ENCODE peak calls at places on chromosomes 2 and 18, in ten cellular contexts. One of them, this sample, is unnamed.

GRCh38 chr2:238139841-238140439 is 1.5 kb downstream of the KLHL30 start:
- DNase-seq in activated CD4-positive, alpha-beta T cell treated with anti-CD3 and anti-CD28 coated beads for 4 hours: no peak
- DNase-seq in hippocampal formation: no peak
- DNase-seq in activated T-cell treated with anti-CD3 and anti-CD28 coated beads for 1 hour: no peak
- DNase-seq in naive thymus-derived CD8-positive, alpha-beta T cell: no peak
- DNase-seq in HL-60: no peak
- DNase-seq in K562: no peak
- DNase-seq in lung microvascular endothelial cell: no peak
- DNase-seq in activated CD8-positive, alpha-beta memory T cell treated with anti-CD3 and anti-CD28 coated beads for 24 hours: no peak
- DNase-seq in astrocyte: no peak
- DNase-seq in this sample: no peak

GRCh38 chr2:69796199-69796598 is 33.3 kb upstream of the GMCL1 start:
- DNase-seq in activated CD8-positive, alpha-beta memory T cell treated with anti-CD3 and anti-CD28 coated beads for 24 hours: peak
- DNase-seq in activated T-cell treated with anti-CD3 and anti-CD28 coated beads for 1 hour: no peak
- DNase-seq in astrocyte: no peak
- DNase-seq in hippocampal formation: no peak
- DNase-seq in activated CD4-positive, alpha-beta T cell treated with anti-CD3 and anti-CD28 coated beads for 4 hours: no peak
- DNase-seq in K562: no peak
- DNase-seq in naive thymus-derived CD8-positive, alpha-beta T cell: no peak
- DNase-seq in HL-60: no peak
- DNase-seq in lung microvascular endothelial cell: no peak
- DNase-seq in this sample: no peak

GRCh38 chr2:191831410-191831994 is 15.4 kb downstream of the CAVIN2 start:
- DNase-seq in activated CD8-positive, alpha-beta memory T cell treated with anti-CD3 and anti-CD28 coated beads for 24 hours: no peak
- DNase-seq in HL-60: peak
- DNase-seq in astrocyte: no peak
- DNase-seq in hippocampal formation: no peak
- DNase-seq in activated T-cell treated with anti-CD3 and anti-CD28 coated beads for 1 hour: no peak
- DNase-seq in naive thymus-derived CD8-positive, alpha-beta T cell: no peak
- DNase-seq in lung microvascular endothelial cell: peak
- DNase-seq in K562: no peak
- DNase-seq in activated CD4-positive, alpha-beta T cell treated with anti-CD3 and anti-CD28 coated beads for 4 hours: no peak
- DNase-seq in this sample: no peak

GRCh38 chr2:37388074-37388473 is 43.6 kb downstream of the QPCT start:
- DNase-seq in activated T-cell treated with anti-CD3 and anti-CD28 coated beads for 1 hour: no peak
- DNase-seq in K562: no peak
- DNase-seq in naive thymus-derived CD8-positive, alpha-beta T cell: no peak
- DNase-seq in activated CD4-positive, alpha-beta T cell treated with anti-CD3 and anti-CD28 coated beads for 4 hours: no peak
- DNase-seq in astrocyte: peak
- DNase-seq in HL-60: no peak
- DNase-seq in activated CD8-positive, alpha-beta memory T cell treated with anti-CD3 and anti-CD28 coated beads for 24 hours: no peak
- DNase-seq in hippocampal formation: no peak
- DNase-seq in lung microvascular endothelial cell: no peak
- DNase-seq in this sample: peak

GRCh38 chr2:172430671-172431070 is 3.3 kb downstream of the ITGA6 start:
- DNase-seq in lung microvascular endothelial cell: no peak
- DNase-seq in activated CD4-positive, alpha-beta T cell treated with anti-CD3 and anti-CD28 coated beads for 4 hours: no peak
- DNase-seq in activated T-cell treated with anti-CD3 and anti-CD28 coated beads for 1 hour: no peak
- DNase-seq in K562: no peak
- DNase-seq in naive thymus-derived CD8-positive, alpha-beta T cell: no peak
- DNase-seq in HL-60: no peak
- DNase-seq in hippocampal formation: no peak
- DNase-seq in astrocyte: no peak
- DNase-seq in activated CD8-positive, alpha-beta memory T cell treated with anti-CD3 and anti-CD28 coated beads for 24 hours: no peak
- DNase-seq in this sample: no peak

GRCh38 chr2:219567791-219568361 is 3.5 kb downstream of the OBSL1 start:
- DNase-seq in HL-60: no peak
- DNase-seq in naive thymus-derived CD8-positive, alpha-beta T cell: no peak
- DNase-seq in activated CD4-positive, alpha-beta T cell treated with anti-CD3 and anti-CD28 coated beads for 4 hours: no peak
- DNase-seq in activated CD8-positive, alpha-beta memory T cell treated with anti-CD3 and anti-CD28 coated beads for 24 hours: no peak
- DNase-seq in astrocyte: no peak
- DNase-seq in activated T-cell treated with anti-CD3 and anti-CD28 coated beads for 1 hour: no peak
- DNase-seq in lung microvascular endothelial cell: no peak
- DNase-seq in hippocampal formation: no peak
- DNase-seq in K562: no peak
- DNase-seq in this sample: no peak

GRCh38 chr2:237473474-237474453 is 13.3 kb upstream of the MLPH start:
- DNase-seq in HL-60: peak
- DNase-seq in lung microvascular endothelial cell: no peak
- DNase-seq in activated T-cell treated with anti-CD3 and anti-CD28 coated beads for 1 hour: no peak
- DNase-seq in astrocyte: peak
- DNase-seq in activated CD4-positive, alpha-beta T cell treated with anti-CD3 and anti-CD28 coated beads for 4 hours: no peak
- DNase-seq in K562: no peak
- DNase-seq in naive thymus-derived CD8-positive, alpha-beta T cell: no peak
- DNase-seq in hippocampal formation: no peak
- DNase-seq in activated CD8-positive, alpha-beta memory T cell treated with anti-CD3 and anti-CD28 coated beads for 24 hours: peak
- DNase-seq in this sample: no peak

GRCh38 chr2:196260546-196260945 is 89.2 kb upstream of the STK17B start:
- DNase-seq in K562: no peak
- DNase-seq in activated T-cell treated with anti-CD3 and anti-CD28 coated beads for 1 hour: no peak
- DNase-seq in hippocampal formation: no peak
- DNase-seq in astrocyte: no peak
- DNase-seq in HL-60: no peak
- DNase-seq in naive thymus-derived CD8-positive, alpha-beta T cell: peak
- DNase-seq in activated CD8-positive, alpha-beta memory T cell treated with anti-CD3 and anti-CD28 coated beads for 24 hours: no peak
- DNase-seq in activated CD4-positive, alpha-beta T cell treated with anti-CD3 and anti-CD28 coated beads for 4 hours: no peak
- DNase-seq in lung microvascular endothelial cell: no peak
- DNase-seq in this sample: no peak

GRCh38 chr2:229098810-229099209 is 172.3 kb downstream of the PID1 start:
- DNase-seq in astrocyte: no peak
- DNase-seq in activated CD4-positive, alpha-beta T cell treated with anti-CD3 and anti-CD28 coated beads for 4 hours: no peak
- DNase-seq in activated CD8-positive, alpha-beta memory T cell treated with anti-CD3 and anti-CD28 coated beads for 24 hours: no peak
- DNase-seq in HL-60: no peak
- DNase-seq in hippocampal formation: no peak
- DNase-seq in naive thymus-derived CD8-positive, alpha-beta T cell: no peak
- DNase-seq in lung microvascular endothelial cell: no peak
- DNase-seq in K562: no peak
- DNase-seq in activated T-cell treated with anti-CD3 and anti-CD28 coated beads for 1 hour: no peak
- DNase-seq in this sample: no peak

GRCh38 chr2:23475473-23475872 is 90.5 kb downstream of the KLHL29 start:
- DNase-seq in activated CD4-positive, alpha-beta T cell treated with anti-CD3 and anti-CD28 coated beads for 4 hours: no peak
- DNase-seq in astrocyte: no peak
- DNase-seq in K562: no peak
- DNase-seq in activated CD8-positive, alpha-beta memory T cell treated with anti-CD3 and anti-CD28 coated beads for 24 hours: no peak
- DNase-seq in naive thymus-derived CD8-positive, alpha-beta T cell: no peak
- DNase-seq in HL-60: no peak
- DNase-seq in hippocampal formation: no peak
- DNase-seq in activated T-cell treated with anti-CD3 and anti-CD28 coated beads for 1 hour: no peak
- DNase-seq in lung microvascular endothelial cell: no peak
- DNase-seq in this sample: no peak

GRCh38 chr18:55607763-55608162 is 19.8 kb upstream of the TCF4 start:
- DNase-seq in activated T-cell treated with anti-CD3 and anti-CD28 coated beads for 1 hour: no peak
- DNase-seq in hippocampal formation: no peak
- DNase-seq in lung microvascular endothelial cell: no peak
- DNase-seq in activated CD4-positive, alpha-beta T cell treated with anti-CD3 and anti-CD28 coated beads for 4 hours: no peak
- DNase-seq in activated CD8-positive, alpha-beta memory T cell treated with anti-CD3 and anti-CD28 coated beads for 24 hours: no peak
- DNase-seq in naive thymus-derived CD8-positive, alpha-beta T cell: no peak
- DNase-seq in HL-60: no peak
- DNase-seq in K562: no peak
- DNase-seq in astrocyte: no peak
- DNase-seq in this sample: no peak

GRCh38 chr2:128437181-128437520 is 118.5 kb upstream of the HS6ST1 start:
- DNase-seq in naive thymus-derived CD8-positive, alpha-beta T cell: no peak
- DNase-seq in lung microvascular endothelial cell: no peak
- DNase-seq in activated CD8-positive, alpha-beta memory T cell treated with anti-CD3 and anti-CD28 coated beads for 24 hours: peak
- DNase-seq in activated T-cell treated with anti-CD3 and anti-CD28 coated beads for 1 hour: no peak
- DNase-seq in HL-60: no peak
- DNase-seq in astrocyte: no peak
- DNase-seq in activated CD4-positive, alpha-beta T cell treated with anti-CD3 and anti-CD28 coated beads for 4 hours: no peak
- DNase-seq in K562: no peak
- DNase-seq in hippocampal formation: no peak
- DNase-seq in this sample: no peak

GRCh38 chr2:224407241-224407680 is 5.4 kb upstream of the FAM124B start:
- DNase-seq in hippocampal formation: no peak
- DNase-seq in HL-60: no peak
- DNase-seq in activated T-cell treated with anti-CD3 and anti-CD28 coated beads for 1 hour: no peak
- DNase-seq in naive thymus-derived CD8-positive, alpha-beta T cell: no peak
- DNase-seq in lung microvascular endothelial cell: peak
- DNase-seq in astrocyte: no peak
- DNase-seq in activated CD8-positive, alpha-beta memory T cell treated with anti-CD3 and anti-CD28 coated beads for 24 hours: no peak
- DNase-seq in activated CD4-positive, alpha-beta T cell treated with anti-CD3 and anti-CD28 coated beads for 4 hours: no peak
- DNase-seq in K562: no peak
- DNase-seq in this sample: no peak

GRCh38 chr18:25896956-25897355 is 193.5 kb downstream of the SS18 start:
- DNase-seq in HL-60: no peak
- DNase-seq in hippocampal formation: no peak
- DNase-seq in astrocyte: no peak
- DNase-seq in activated CD8-positive, alpha-beta memory T cell treated with anti-CD3 and anti-CD28 coated beads for 24 hours: no peak
- DNase-seq in K562: no peak
- DNase-seq in lung microvascular endothelial cell: no peak
- DNase-seq in activated CD4-positive, alpha-beta T cell treated with anti-CD3 and anti-CD28 coated beads for 4 hours: no peak
- DNase-seq in naive thymus-derived CD8-positive, alpha-beta T cell: no peak
- DNase-seq in activated T-cell treated with anti-CD3 and anti-CD28 coated beads for 1 hour: no peak
- DNase-seq in this sample: no peak

GRCh38 chr2:191581003-191581402 is 96.9 kb upstream of the NABP1 start:
- DNase-seq in lung microvascular endothelial cell: no peak
- DNase-seq in hippocampal formation: no peak
- DNase-seq in activated CD8-positive, alpha-beta memory T cell treated with anti-CD3 and anti-CD28 coated beads for 24 hours: no peak
- DNase-seq in HL-60: no peak
- DNase-seq in activated CD4-positive, alpha-beta T cell treated with anti-CD3 and anti-CD28 coated beads for 4 hours: no peak
- DNase-seq in naive thymus-derived CD8-positive, alpha-beta T cell: no peak
- DNase-seq in K562: no peak
- DNase-seq in astrocyte: no peak
- DNase-seq in activated T-cell treated with anti-CD3 and anti-CD28 coated beads for 1 hour: no peak
- DNase-seq in this sample: no peak